ENCODE peak calls at places on chromosomes 13 and 19, in four cellular contexts. One of them, this sample, is unnamed.

GRCh38 chr13:48653074-48654054 is at the start of gene CYSLTR2:
- DNase-seq in NB4: peak
- DNase-seq in gastrocnemius medialis: no peak
- DNase-seq in spleen: no peak
- DNase-seq in this sample: no peak

GRCh38 chr13:79171131-79172061 is 234.7 kb downstream of the RBM26 start:
- DNase-seq in NB4: no peak
- DNase-seq in spleen: no peak
- DNase-seq in gastrocnemius medialis: no peak
- DNase-seq in this sample: no peak

GRCh38 chr13:24135674-24136300 is 24.7 kb upstream of the SPATA13 start:
- DNase-seq in spleen: no peak
- DNase-seq in gastrocnemius medialis: no peak
- DNase-seq in NB4: no peak
- DNase-seq in this sample: no peak

GRCh38 chr19:10820173-10820572 is 15.8 kb downstream of the TMED1 start:
- DNase-seq in gastrocnemius medialis: no peak
- DNase-seq in NB4: no peak
- DNase-seq in spleen: no peak
- DNase-seq in this sample: no peak

GRCh38 chr13:52173373-52173772 is 14.0 kb upstream of the NEK3 start:
- DNase-seq in spleen: no peak
- DNase-seq in gastrocnemius medialis: no peak
- DNase-seq in NB4: no peak
- DNase-seq in this sample: no peak

GRCh38 chr13:97757807-97758206 is 195.7 kb upstream of the IPO5 start:
- DNase-seq in NB4: no peak
- DNase-seq in spleen: no peak
- DNase-seq in gastrocnemius medialis: no peak
- DNase-seq in this sample: no peak

GRCh38 chr13:51235186-51235585 is 13.0 kb downstream of the FAM124A start:
- DNase-seq in gastrocnemius medialis: no peak
- DNase-seq in spleen: no peak
- DNase-seq in NB4: no peak
- DNase-seq in this sample: no peak

GRCh38 chr19:15964231-15964630 is 15.4 kb downstream of the OR10H4 start:
- DNase-seq in gastrocnemius medialis: no peak
- DNase-seq in spleen: no peak
- DNase-seq in NB4: no peak
- DNase-seq in this sample: no peak

GRCh38 chr19:47124937-47125668 is 5.5 kb upstream of the SAE1 start:
- DNase-seq in gastrocnemius medialis: no peak
- DNase-seq in spleen: no peak
- DNase-seq in NB4: peak
- DNase-seq in this sample: no peak

GRCh38 chr19:41217741-41218140 is 1.3 kb upstream of the AXL start:
- DNase-seq in NB4: no peak
- DNase-seq in gastrocnemius medialis: no peak
- DNase-seq in spleen: no peak
- DNase-seq in this sample: no peak

GRCh38 chr19:13906525-13906904 is 514 bp downstream of the CC2D1A start:
- DNase-seq in spleen: no peak
- DNase-seq in gastrocnemius medialis: no peak
- DNase-seq in NB4: peak
- DNase-seq in this sample: no peak

GRCh38 chr13:54234607-54235006 is 1206.0 kb downstream of the OLFM4 start:
- DNase-seq in gastrocnemius medialis: no peak
- DNase-seq in NB4: no peak
- DNase-seq in spleen: no peak
- DNase-seq in this sample: no peak

GRCh38 chr13:62613819-62614218 is 1198.2 kb upstream of the PCDH20 start:
- DNase-seq in NB4: no peak
- DNase-seq in gastrocnemius medialis: no peak
- DNase-seq in spleen: no peak
- DNase-seq in this sample: no peak

GRCh38 chr13:44212633-44213387 is 160.8 kb upstream of the SERP2 start:
- DNase-seq in NB4: no peak
- DNase-seq in spleen: no peak
- DNase-seq in gastrocnemius medialis: peak
- DNase-seq in this sample: no peak

GRCh38 chr13:65965496-65965895 is 1264.6 kb downstream of the PCDH9 start:
- DNase-seq in gastrocnemius medialis: no peak
- DNase-seq in spleen: no peak
- DNase-seq in NB4: peak
- DNase-seq in this sample: no peak

DNA sequence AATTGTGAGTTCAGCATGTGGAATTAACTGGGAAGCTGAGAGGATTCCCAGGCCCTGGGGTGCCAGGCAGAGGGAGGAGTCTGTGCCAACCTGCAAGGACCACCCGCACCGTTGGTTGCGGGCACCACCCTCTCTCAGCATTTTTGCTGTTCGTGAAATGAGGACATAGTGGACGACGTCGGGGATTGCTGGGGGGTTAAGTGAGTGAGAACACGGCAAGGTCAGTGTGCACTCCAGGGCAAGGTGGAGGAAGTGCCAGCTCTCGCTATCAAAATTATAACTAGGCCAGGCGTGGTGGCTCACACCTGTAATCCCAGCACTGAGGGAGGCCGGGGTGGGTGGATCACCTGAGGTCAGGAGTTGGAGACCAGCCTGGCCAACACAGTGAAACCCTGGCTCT is 2.2 kb downstream of the FXYD3 start:
- DNase-seq in NB4: no peak
- DNase-seq in gastrocnemius medialis: no peak
- DNase-seq in spleen: no peak
- DNase-seq in this sample: no peak
- TF ChIP-seq POLR2A in NB4: no peak
- TF ChIP-seq POLR2A in gastrocnemius medialis: no peak
- TF ChIP-seq POLR2A in spleen: no peak
- TF ChIP-seq POLR2A in this sample: no peak

DNA sequence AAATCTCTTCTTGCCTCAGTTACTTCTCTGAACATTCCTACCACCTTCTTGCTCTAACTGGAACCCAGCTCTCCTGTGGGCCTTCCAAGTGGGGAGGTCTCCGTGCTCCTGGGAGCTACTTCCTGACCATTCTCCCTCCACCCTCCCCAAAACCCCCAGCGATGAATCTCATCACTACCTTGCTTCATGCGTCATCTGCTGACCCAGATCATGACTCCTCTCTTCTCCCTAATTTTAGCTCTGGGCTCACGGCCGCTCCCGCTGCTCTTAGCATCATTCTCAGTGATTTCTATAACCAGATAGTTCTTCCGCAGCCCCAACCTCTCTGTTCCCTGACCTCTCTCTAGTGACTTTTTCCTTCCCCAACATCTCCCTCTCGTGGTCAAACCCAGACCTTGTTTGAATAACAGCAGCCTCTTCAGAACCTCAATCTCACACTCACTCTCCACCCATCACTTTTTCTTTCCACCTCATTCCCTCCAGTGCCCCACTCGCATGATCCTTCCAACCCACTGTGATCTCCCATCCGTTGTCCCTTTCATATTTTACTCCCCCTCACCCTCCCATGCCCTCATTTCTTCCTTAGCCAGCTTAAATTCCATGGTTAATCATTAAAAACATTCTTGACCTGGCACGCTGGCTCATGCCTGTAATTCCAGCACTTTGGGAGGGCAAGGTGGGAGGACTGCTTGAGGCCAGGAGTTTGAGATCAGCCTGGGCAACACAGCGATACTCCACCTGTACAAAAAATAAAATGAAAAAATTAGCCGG is 21.8 kb downstream of the MRPS12 start:
- DNase-seq in spleen: peak
- DNase-seq in NB4: peak
- DNase-seq in gastrocnemius medialis: no peak
- DNase-seq in this sample: no peak
- TF ChIP-seq CTCF in spleen: peak
- TF ChIP-seq CTCF in NB4: peak
- TF ChIP-seq CTCF in gastrocnemius medialis: no peak
- TF ChIP-seq CTCF in this sample: no peak

DNA sequence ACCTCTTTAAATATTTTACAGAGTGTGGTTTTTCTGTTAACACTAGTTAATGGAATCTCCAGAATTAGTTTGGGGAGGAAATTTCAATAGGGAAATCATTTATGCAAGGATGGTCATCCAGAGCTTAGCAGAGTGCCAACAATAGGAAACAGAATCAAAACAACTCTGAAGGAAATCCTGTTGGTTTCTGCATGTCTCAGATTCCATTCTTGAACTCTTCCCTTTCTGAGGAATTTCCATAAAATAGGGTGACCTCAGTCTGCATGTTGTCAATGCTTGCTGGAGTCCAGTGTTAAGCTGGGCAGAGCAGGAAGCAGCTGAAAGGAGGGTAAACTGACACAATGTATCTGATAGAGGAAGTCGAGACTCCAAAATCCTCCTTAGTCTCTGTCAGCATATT is 16.9 kb downstream of the CBY2 start:
- DNase-seq in NB4: no peak
- DNase-seq in spleen: no peak
- DNase-seq in gastrocnemius medialis: no peak
- DNase-seq in this sample: no peak
- H3K4me3 ChIP-seq in NB4: no peak
- H3K4me3 ChIP-seq in spleen: no peak
- H3K4me3 ChIP-seq in gastrocnemius medialis: no peak
- H3K4me3 ChIP-seq in this sample: no peak

GRCh38 chr13:112720814-112721197 is 31.0 kb downstream of the ATP11A start:
- DNase-seq in gastrocnemius medialis: no peak
- DNase-seq in spleen: peak
- DNase-seq in NB4: no peak
- DNase-seq in this sample: no peak

GRCh38 chr13:112719556-112719955 is 29.7 kb downstream of the ATP11A start:
- DNase-seq in gastrocnemius medialis: no peak
- DNase-seq in spleen: no peak
- DNase-seq in NB4: no peak
- DNase-seq in this sample: no peak

GRCh38 chr13:112720251-112720650 is 30.4 kb downstream of the ATP11A start:
- DNase-seq in spleen: peak
- DNase-seq in gastrocnemius medialis: no peak
- DNase-seq in NB4: no peak
- DNase-seq in this sample: no peak

GRCh38 chr13:112722433-112723250 is 32.8 kb downstream of the ATP11A start:
- DNase-seq in gastrocnemius medialis: no peak
- DNase-seq in spleen: peak
- DNase-seq in NB4: no peak
- DNase-seq in this sample: no peak

DNA sequence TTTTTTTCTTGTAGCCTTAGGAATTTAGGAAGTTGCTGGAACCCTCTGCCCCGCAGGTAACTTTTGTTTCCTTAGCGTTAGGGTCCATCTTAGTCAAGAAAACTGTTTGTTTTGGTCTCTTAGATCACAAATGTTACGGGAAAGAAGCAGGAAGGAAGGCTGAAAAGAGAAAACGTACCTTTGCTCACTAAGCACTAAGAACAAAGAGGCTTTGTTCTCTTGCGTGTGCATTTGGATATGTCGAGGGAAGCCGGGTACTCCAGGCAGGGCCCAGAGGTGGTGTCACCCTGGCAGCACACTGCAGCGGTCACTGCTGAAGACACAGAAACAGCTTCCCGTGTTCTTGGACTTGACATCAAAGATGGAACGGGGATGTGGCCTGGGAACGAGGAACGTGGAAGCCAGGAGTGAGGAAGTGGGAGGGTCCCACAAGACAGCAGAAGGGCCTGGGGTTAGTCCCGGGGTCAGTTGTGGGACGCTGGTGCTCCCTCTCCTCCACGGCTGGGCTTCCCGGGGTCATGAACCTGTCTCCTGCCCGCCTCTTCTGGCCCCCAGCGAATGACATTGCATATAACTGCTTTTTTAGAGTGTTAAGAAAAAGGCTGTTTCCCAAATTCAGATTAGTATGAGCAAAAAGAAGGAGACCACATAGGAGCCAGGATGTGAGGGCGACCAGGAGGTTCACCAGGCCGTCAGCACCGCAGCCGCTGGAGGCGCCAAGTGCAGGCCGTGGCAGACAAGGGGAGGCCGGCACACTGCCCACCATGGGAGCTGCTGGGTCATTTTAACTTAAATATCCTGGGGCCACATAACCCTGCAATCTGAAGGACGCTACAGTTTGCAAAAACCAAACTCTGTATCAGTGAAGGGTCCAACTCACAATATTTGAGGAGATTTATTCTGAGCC is 31.6 kb downstream of the ATP11A start:
- DNase-seq in NB4: no peak
- DNase-seq in spleen: peak
- DNase-seq in gastrocnemius medialis: no peak
- DNase-seq in this sample: no peak
- TF ChIP-seq POLR2A in NB4: no peak
- TF ChIP-seq POLR2A in spleen: no peak
- TF ChIP-seq POLR2A in gastrocnemius medialis: no peak
- TF ChIP-seq POLR2A in this sample: no peak

GRCh38 chr13:92896842-92897241 is 329.8 kb upstream of the GPC6 start:
- DNase-seq in spleen: no peak
- DNase-seq in NB4: no peak
- DNase-seq in gastrocnemius medialis: no peak
- DNase-seq in this sample: no peak
- TF ChIP-seq CTCF in spleen: no peak
- TF ChIP-seq CTCF in NB4: no peak
- TF ChIP-seq CTCF in gastrocnemius medialis: no peak
- TF ChIP-seq CTCF in this sample: no peak

GRCh38 chr19:44774614-44775013 is 3.1 kb upstream of the CBLC start:
- DNase-seq in NB4: no peak
- DNase-seq in gastrocnemius medialis: no peak
- DNase-seq in spleen: no peak
- DNase-seq in this sample: no peak
- H3K4me3 ChIP-seq in NB4: no peak
- H3K4me3 ChIP-seq in gastrocnemius medialis: no peak
- H3K4me3 ChIP-seq in spleen: no peak
- H3K4me3 ChIP-seq in this sample: no peak

DNA sequence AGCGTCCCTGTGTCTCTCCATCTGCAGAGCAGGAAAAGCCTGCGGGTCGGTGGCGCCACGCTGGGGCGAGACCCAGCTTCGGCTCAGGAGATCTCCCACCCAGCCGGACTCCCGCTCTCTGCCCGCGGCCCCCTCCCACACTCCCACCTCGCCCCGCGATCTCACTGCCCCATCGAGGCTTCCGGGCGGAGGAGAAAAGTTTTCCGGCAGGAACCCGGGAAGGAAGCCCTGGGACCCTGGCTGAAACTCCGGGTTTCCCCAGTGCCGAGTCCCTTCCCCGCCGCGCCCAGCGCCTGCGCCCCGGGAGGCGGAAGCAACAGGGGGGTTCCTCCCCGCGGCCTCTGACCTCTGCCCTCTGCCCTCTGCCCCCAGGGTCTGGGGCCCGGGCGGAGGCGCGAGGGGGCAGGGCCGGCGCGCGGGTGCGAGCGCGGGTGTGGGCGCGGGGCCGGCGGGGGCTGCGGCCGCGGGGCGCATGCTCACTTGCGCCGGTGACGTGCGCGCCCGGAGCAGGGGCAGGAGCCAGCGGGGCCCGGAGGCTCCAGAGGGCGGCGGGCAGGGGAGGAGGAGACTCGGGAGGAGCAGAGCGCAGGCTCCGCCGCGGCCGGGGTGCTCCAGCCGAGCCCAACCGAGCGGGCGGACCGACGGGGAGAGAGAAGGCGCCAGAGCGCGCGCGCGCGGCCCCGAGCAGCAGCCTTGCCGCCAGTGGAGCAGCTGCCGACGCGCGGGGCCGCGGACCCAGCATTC is at the start of gene ATP11A:
- DNase-seq in spleen: peak
- DNase-seq in gastrocnemius medialis: peak
- DNase-seq in NB4: peak
- DNase-seq in this sample: peak
- TF ChIP-seq POLR2A in spleen: peak
- TF ChIP-seq POLR2A in gastrocnemius medialis: peak
- TF ChIP-seq POLR2A in NB4: peak
- TF ChIP-seq POLR2A in this sample: peak

This sample was measured in lower leg skin.